ENCODE peak calls at places on chromosomes 6 and 20, in five cellular contexts. One of them, this sample, is unnamed.

GRCh38 chr20:276620-277495 is 13.7 kb downstream of the C20orf96 start:
- DNase-seq in psoas muscle: no peak
- DNase-seq in GM23338: no peak
- DNase-seq in AG10803: no peak
- DNase-seq in tibial nerve: no peak
- DNase-seq in this sample: no peak

GRCh38 chr20:10501377-10501776 is 66.3 kb downstream of the SLX4IP start:
- DNase-seq in psoas muscle: no peak
- DNase-seq in GM23338: peak
- DNase-seq in AG10803: peak
- DNase-seq in tibial nerve: no peak
- DNase-seq in this sample: no peak

GRCh38 chr20:50747275-50747674 is 15.9 kb downstream of the PARD6B start:
- DNase-seq in psoas muscle: no peak
- DNase-seq in GM23338: no peak
- DNase-seq in AG10803: no peak
- DNase-seq in tibial nerve: no peak
- DNase-seq in this sample: no peak

GRCh38 chr6:143034689-143035334 is 25.9 kb upstream of the AIG1 start:
- DNase-seq in psoas muscle: no peak
- DNase-seq in GM23338: no peak
- DNase-seq in AG10803: no peak
- DNase-seq in tibial nerve: no peak
- DNase-seq in this sample: no peak

GRCh38 chr20:58883243-58883691 is 30.8 kb downstream of the GNAS start:
- DNase-seq in psoas muscle: no peak
- DNase-seq in GM23338: peak
- DNase-seq in AG10803: peak
- DNase-seq in tibial nerve: no peak
- DNase-seq in this sample: no peak

GRCh38 chr6:25717856-25718740 is 36.4 kb upstream of the SLC17A4 start:
- DNase-seq in psoas muscle: no peak
- DNase-seq in GM23338: peak
- DNase-seq in AG10803: peak
- DNase-seq in tibial nerve: peak
- DNase-seq in this sample: peak

GRCh38 chr20:58306421-58307261 is 2.9 kb upstream of the RAB22A start:
- DNase-seq in psoas muscle: no peak
- DNase-seq in GM23338: no peak
- DNase-seq in AG10803: peak
- DNase-seq in tibial nerve: peak
- DNase-seq in this sample: peak

GRCh38 chr20:1844723-1845523 is 50.3 kb upstream of the SIRPA start:
- DNase-seq in psoas muscle: peak
- DNase-seq in GM23338: no peak
- DNase-seq in AG10803: peak
- DNase-seq in tibial nerve: peak
- DNase-seq in this sample: peak

GRCh38 chr6:135576055-135576454 is 78.5 kb upstream of the AHI1 start:
- DNase-seq in psoas muscle: no peak
- DNase-seq in GM23338: no peak
- DNase-seq in AG10803: peak
- DNase-seq in tibial nerve: no peak
- DNase-seq in this sample: peak

GRCh38 chr6:117449549-117450439 is 24.1 kb upstream of the ROS1 start:
- DNase-seq in psoas muscle: no peak
- DNase-seq in GM23338: peak
- DNase-seq in AG10803: peak
- DNase-seq in tibial nerve: peak
- DNase-seq in this sample: peak

GRCh38 chr6:111739257-111739696 is 133.6 kb upstream of the TRAF3IP2 start:
- DNase-seq in psoas muscle: no peak
- DNase-seq in GM23338: no peak
- DNase-seq in AG10803: no peak
- DNase-seq in tibial nerve: no peak
- DNase-seq in this sample: no peak

GRCh38 chr6:44339763-44340625 is 2.5 kb upstream of the SPATS1 start:
- DNase-seq in psoas muscle: no peak
- DNase-seq in GM23338: no peak
- DNase-seq in AG10803: peak
- DNase-seq in tibial nerve: no peak
- DNase-seq in this sample: peak

GRCh38 chr20:50805349-50805684 is 10.5 kb downstream of the BCAS4 start:
- DNase-seq in psoas muscle: peak
- DNase-seq in GM23338: no peak
- DNase-seq in AG10803: no peak
- DNase-seq in tibial nerve: no peak
- DNase-seq in this sample: no peak

GRCh38 chr6:164130151-164130550 is 715.6 kb downstream of the QKI start:
- DNase-seq in psoas muscle: no peak
- DNase-seq in GM23338: no peak
- DNase-seq in AG10803: no peak
- DNase-seq in tibial nerve: no peak
- DNase-seq in this sample: no peak

GRCh38 chr20:61668771-61669503 is 396.7 kb downstream of the TAF4 start:
- DNase-seq in psoas muscle: no peak
- DNase-seq in GM23338: no peak
- DNase-seq in AG10803: no peak
- DNase-seq in tibial nerve: no peak
- DNase-seq in this sample: no peak

GRCh38 chr6:130140084-130140483 is 82.7 kb downstream of the SAMD3 start:
- DNase-seq in psoas muscle: no peak
- DNase-seq in GM23338: no peak
- DNase-seq in AG10803: peak
- DNase-seq in tibial nerve: no peak
- DNase-seq in this sample: peak

GRCh38 chr20:341682-342081 is 5.2 kb upstream of the NRSN2 start:
- DNase-seq in psoas muscle: no peak
- DNase-seq in GM23338: no peak
- DNase-seq in AG10803: peak
- DNase-seq in tibial nerve: no peak
- DNase-seq in this sample: peak

GRCh38 chr6:79584332-79584731 is 46.8 kb upstream of the SH3BGRL2 start:
- DNase-seq in psoas muscle: no peak
- DNase-seq in GM23338: peak
- DNase-seq in AG10803: no peak
- DNase-seq in tibial nerve: no peak
- DNase-seq in this sample: no peak

GRCh38 chr6:79589701-79590100 is 41.4 kb upstream of the SH3BGRL2 start:
- DNase-seq in psoas muscle: no peak
- DNase-seq in GM23338: no peak
- DNase-seq in AG10803: no peak
- DNase-seq in tibial nerve: no peak
- DNase-seq in this sample: no peak

GRCh38 chr6:79586548-79586947 is 44.6 kb upstream of the SH3BGRL2 start:
- DNase-seq in psoas muscle: no peak
- DNase-seq in GM23338: peak
- DNase-seq in AG10803: peak
- DNase-seq in tibial nerve: no peak
- DNase-seq in this sample: peak
- TF ChIP-seq CTCF in psoas muscle: no peak
- TF ChIP-seq CTCF in GM23338: peak
- TF ChIP-seq CTCF in AG10803: peak
- TF ChIP-seq CTCF in tibial nerve: no peak
- TF ChIP-seq CTCF in this sample: peak

GRCh38 chr6:45884336-45884735 is 131.3 kb downstream of the CLIC5 start:
- DNase-seq in psoas muscle: no peak
- DNase-seq in GM23338: no peak
- DNase-seq in AG10803: no peak
- DNase-seq in tibial nerve: no peak
- DNase-seq in this sample: no peak

GRCh38 chr6:45882671-45883070 is 133.0 kb downstream of the CLIC5 start:
- DNase-seq in psoas muscle: no peak
- DNase-seq in GM23338: no peak
- DNase-seq in AG10803: no peak
- DNase-seq in tibial nerve: no peak
- DNase-seq in this sample: no peak

GRCh38 chr6:45881705-45882435 is 133.8 kb downstream of the CLIC5 start:
- DNase-seq in psoas muscle: no peak
- DNase-seq in GM23338: no peak
- DNase-seq in AG10803: no peak
- DNase-seq in tibial nerve: no peak
- DNase-seq in this sample: no peak

GRCh38 chr6:45877970-45878590 is 137.6 kb downstream of the CLIC5 start:
- DNase-seq in psoas muscle: no peak
- DNase-seq in GM23338: no peak
- DNase-seq in AG10803: no peak
- DNase-seq in tibial nerve: no peak
- DNase-seq in this sample: no peak

GRCh38 chr6:45880139-45880538 is 135.5 kb downstream of the CLIC5 start:
- DNase-seq in psoas muscle: no peak
- DNase-seq in GM23338: no peak
- DNase-seq in AG10803: peak
- DNase-seq in tibial nerve: no peak
- DNase-seq in this sample: peak
- TF ChIP-seq CTCF in psoas muscle: no peak
- TF ChIP-seq CTCF in GM23338: no peak
- TF ChIP-seq CTCF in AG10803: no peak
- TF ChIP-seq CTCF in tibial nerve: no peak
- TF ChIP-seq CTCF in this sample: no peak

DNA sequence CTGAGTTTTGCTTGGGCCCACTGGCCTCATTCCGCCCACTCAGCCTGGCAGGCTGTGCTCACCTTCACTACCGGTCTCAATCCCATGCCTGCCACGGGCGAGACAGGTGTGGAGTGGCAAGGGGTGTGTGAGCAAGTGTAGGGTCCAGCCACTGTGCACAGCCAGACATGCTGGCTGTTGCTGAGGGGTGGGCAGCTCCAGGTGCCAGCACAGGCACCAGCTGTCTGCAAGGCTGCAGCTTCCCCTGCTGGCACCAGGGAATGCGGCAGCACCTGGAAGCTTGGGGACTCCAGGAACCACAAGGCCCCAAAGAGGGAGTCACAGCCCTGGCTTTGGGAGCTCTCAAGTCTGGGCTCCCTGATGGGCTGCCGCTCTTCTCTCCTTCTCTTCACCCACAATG is 372.7 kb downstream of the CBLN4 start:
- DNase-seq in psoas muscle: no peak
- DNase-seq in GM23338: no peak
- DNase-seq in AG10803: no peak
- DNase-seq in tibial nerve: no peak
- DNase-seq in this sample: no peak
- TF ChIP-seq CTCF in psoas muscle: no peak
- TF ChIP-seq CTCF in GM23338: no peak
- TF ChIP-seq CTCF in AG10803: no peak
- TF ChIP-seq CTCF in tibial nerve: no peak
- TF ChIP-seq CTCF in this sample: no peak

GRCh38 chr20:56205350-56205749 is 43.2 kb upstream of the MC3R start:
- DNase-seq in psoas muscle: no peak
- DNase-seq in GM23338: no peak
- DNase-seq in AG10803: no peak
- DNase-seq in tibial nerve: no peak
- DNase-seq in this sample: no peak

GRCh38 chr20:56202493-56203077 is 45.9 kb upstream of the MC3R start:
- DNase-seq in psoas muscle: no peak
- DNase-seq in GM23338: no peak
- DNase-seq in AG10803: no peak
- DNase-seq in tibial nerve: no peak
- DNase-seq in this sample: peak

GRCh38 chr20:56204206-56204605 is 44.3 kb upstream of the MC3R start:
- DNase-seq in psoas muscle: no peak
- DNase-seq in GM23338: no peak
- DNase-seq in AG10803: no peak
- DNase-seq in tibial nerve: no peak
- DNase-seq in this sample: no peak

GRCh38 chr20:56195946-56196345 is 52.6 kb upstream of the MC3R start:
- DNase-seq in psoas muscle: no peak
- DNase-seq in GM23338: no peak
- DNase-seq in AG10803: no peak
- DNase-seq in tibial nerve: no peak
- DNase-seq in this sample: no peak

DNA sequence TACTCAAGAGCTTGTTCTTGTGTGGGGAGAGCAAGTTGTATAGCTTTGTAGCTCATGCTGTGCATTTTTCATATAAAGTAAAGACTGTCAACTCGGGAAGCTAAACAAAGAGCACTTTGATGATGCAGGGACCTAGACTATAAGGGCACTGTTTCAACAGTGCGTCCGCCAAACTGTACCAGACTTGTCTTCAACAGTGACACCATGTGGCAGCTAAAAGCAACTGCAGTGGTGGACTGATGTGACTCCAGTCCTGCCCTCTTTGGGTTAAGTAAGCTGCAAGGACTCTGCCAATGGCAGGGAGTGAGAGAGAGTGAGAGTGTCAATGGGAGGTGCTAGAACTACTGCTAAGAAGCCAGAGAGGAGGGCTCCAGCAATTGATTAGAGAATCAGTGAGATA is 48.1 kb upstream of the MC3R start:
- DNase-seq in psoas muscle: no peak
- DNase-seq in GM23338: peak
- DNase-seq in AG10803: no peak
- DNase-seq in tibial nerve: no peak
- DNase-seq in this sample: peak
- TF ChIP-seq CTCF in psoas muscle: no peak
- TF ChIP-seq CTCF in GM23338: peak
- TF ChIP-seq CTCF in AG10803: no peak
- TF ChIP-seq CTCF in tibial nerve: no peak
- TF ChIP-seq CTCF in this sample: peak

This sample was measured in fibroblast of mammary gland.